ENCODE peak calls at places on chromosomes 12 and 14, in five cellular contexts. K, Y, C, I and A are unnamed samples.

GRCh38 chr14:101944451-101944850 is 19.9 kb upstream of the DYNC1H1 start:
- DNase-seq in C (no peak), I (no peak), K (no peak), Y (no peak), A (no peak)

GRCh38 chr14:72594099-72594901 is 299.6 kb downstream of the DPF3 start:
- DNase-seq in K (peak), I (no peak), Y (no peak), C (no peak), A (no peak)

GRCh38 chr14:24986206-24986893 is 63.6 kb downstream of the STXBP6 start:
- DNase-seq in C (no peak), K (no peak), Y (no peak), I (no peak), A (no peak)

GRCh38 chr14:68141531-68142088 is 322.0 kb downstream of the RAD51B start:
- DNase-seq in C (no peak), K (no peak), I (no peak), Y (peak), A (peak)

GRCh38 chr12:93848453-93849120 is 171.4 kb downstream of the CRADD start:
- DNase-seq in Y (no peak), C (peak), I (no peak), K (peak), A (no peak)

GRCh38 chr14:20343855-20344205 is 395 bp downstream of the PARP2 start:
- DNase-seq in K (no peak), Y (peak), I (no peak), C (no peak), A (peak)

GRCh38 chr12:19970116-19970515 is 398.2 kb upstream of the PDE3A start:
- DNase-seq in C (no peak), I (no peak), K (no peak), Y (peak), A (peak)

GRCh38 chr12:6638305-6638704 is 2.5 kb upstream of the LPAR5 start:
- DNase-seq in K (no peak), C (no peak), Y (no peak), I (no peak), A (no peak)

GRCh38 chr14:104937161-104937560 is 12.5 kb downstream of the PLD4 start:
- DNase-seq in K (no peak), Y (no peak), I (no peak), C (no peak), A (no peak)

GRCh38 chr12:109637341-109637740 is 63.7 kb downstream of the MVK start:
- DNase-seq in C (no peak), I (no peak), K (no peak), Y (no peak), A (no peak)

GRCh38 chr14:98606041-98606640 is 665.9 kb downstream of the BCL11B start:
- DNase-seq in K (no peak), I (no peak), Y (no peak), C (no peak), A (no peak)

GRCh38 chr14:21068521-21069387 is 1.4 kb upstream of the ARHGEF40 start:
- DNase-seq in Y (peak), I (peak), K (peak), C (peak), A (peak)

GRCh38 chr12:31499567-31499966 is 91.4 kb downstream of the DENND5B start:
- DNase-seq in Y (no peak), K (no peak), C (no peak), I (no peak), A (no peak)
- H3K4me3 ChIP-seq in Y (no peak), K (no peak), C (no peak), I (no peak), A (no peak)

DNA sequence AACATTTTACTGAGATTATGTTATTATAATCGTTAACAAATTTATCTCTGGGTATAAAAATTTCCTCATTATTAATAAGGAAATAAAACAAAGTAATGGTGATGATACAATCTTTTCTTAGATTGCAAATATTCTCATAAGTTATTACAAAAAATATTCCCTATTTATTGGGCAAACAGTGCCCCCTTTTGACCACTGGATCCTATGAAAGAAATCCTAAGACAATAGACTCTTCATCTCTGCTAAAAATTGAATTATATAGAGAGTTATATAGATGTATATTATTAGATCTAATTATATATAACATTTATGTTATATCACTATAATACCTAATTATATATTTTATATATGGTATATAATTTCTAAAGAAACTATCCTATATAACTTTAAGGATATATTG is 94.2 kb upstream of the FGD4 start:
- DNase-seq in Y (peak), C (no peak), I (peak), K (peak), A (peak)
- TF ChIP-seq CTCF in Y (peak), C (no peak), I (peak), K (no peak), A (peak)

DNA sequence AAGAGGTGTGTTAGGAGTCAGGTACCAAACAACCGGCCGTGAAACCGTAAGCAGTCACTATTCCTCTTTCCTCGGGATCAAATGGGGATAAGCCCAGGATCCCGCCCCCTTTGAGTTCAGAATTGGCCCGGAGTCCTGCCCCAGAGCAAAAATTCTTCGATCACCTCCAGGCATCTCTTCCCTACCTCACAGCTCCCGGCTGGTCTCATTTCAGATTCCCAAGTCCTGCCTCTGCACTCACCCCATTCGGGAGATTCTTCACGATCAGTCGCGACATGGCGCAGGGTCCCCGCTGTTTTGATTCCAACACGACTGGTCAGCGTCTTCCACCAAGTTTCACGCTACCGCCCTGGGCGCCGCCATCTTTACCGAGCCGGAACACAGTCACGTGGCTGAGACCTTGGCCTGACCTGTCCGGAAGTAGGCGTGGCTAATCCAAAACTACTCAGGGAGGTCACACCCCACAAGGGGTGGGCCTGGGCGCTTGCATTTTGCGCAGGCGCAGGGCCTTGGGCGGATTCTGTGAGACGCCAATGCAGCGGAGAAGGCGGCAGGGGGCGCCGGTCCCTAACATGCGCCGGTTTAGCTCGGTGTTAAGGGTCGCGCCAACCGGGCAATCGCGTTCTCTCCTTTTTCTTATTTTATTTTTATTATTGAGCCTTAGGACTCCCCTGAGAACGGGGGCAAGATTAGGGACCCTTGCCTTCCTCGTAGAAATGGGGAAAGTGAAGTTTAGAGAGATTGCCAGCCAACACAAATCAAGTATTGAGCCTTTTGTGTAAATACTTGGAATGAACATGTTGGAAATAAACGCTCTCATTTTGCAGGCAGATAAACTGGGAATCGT is at the start of gene RBM19:
- DNase-seq in C (peak), Y (peak), I (peak), K (peak), A (peak)
- H3K4me3 ChIP-seq in C (peak), Y (peak), I (peak), K (peak), A (peak)

GRCh38 chr14:77346495-77346894 is 25.7 kb downstream of the GSTZ1 start:
- DNase-seq in Y (no peak), I (peak), K (no peak), C (no peak), A (no peak)

GRCh38 chr14:77340389-77340788 is 19.6 kb downstream of the GSTZ1 start:
- DNase-seq in I (no peak), K (no peak), Y (no peak), C (no peak), A (no peak)

GRCh38 chr14:77344597-77344996 is 23.8 kb downstream of the GSTZ1 start:
- DNase-seq in C (no peak), I (no peak), K (no peak), Y (no peak), A (no peak)

GRCh38 chr14:77339407-77339806 is 18.6 kb downstream of the GSTZ1 start:
- DNase-seq in K (no peak), Y (peak), C (no peak), I (no peak), A (peak)

GRCh38 chr14:77342726-77343397 is 22.0 kb downstream of the GSTZ1 start:
- DNase-seq in I (no peak), C (no peak), Y (no peak), K (no peak), A (no peak)
- TF ChIP-seq CTCF in I (no peak), C (no peak), Y (no peak), K (no peak), A (no peak)